ENCODE peak calls at places on chromosome 6, in six cellular contexts. B, L, P, A, I and Z are unnamed samples.

GRCh38 chr6:162999575-163000285 is 272.0 kb downstream of the PACRG start:
- DNase-seq in I (no peak), A (no peak), B (no peak), P (no peak), L (no peak), Z (no peak)

GRCh38 chr6:15901141-15902115 is 227.5 kb upstream of the MYLIP start:
- DNase-seq in A (no peak), B (peak; percentile 54), L (no peak), I (no peak), P (no peak), Z (no peak)

GRCh38 chr6:39274903-39275302 is 39.3 kb downstream of the KCNK17 start:
- DNase-seq in P (no peak), B (no peak), A (no peak), I (no peak), L (no peak), Z (no peak)

GRCh38 chr6:121603486-121603885 is 168.0 kb downstream of the GJA1 start:
- DNase-seq in I (no peak), P (no peak), L (no peak), B (no peak), A (no peak), Z (no peak)

GRCh38 chr6:136656121-136656520 is 105.9 kb upstream of the MAP7 start:
- DNase-seq in I (no peak), P (no peak), B (no peak), A (no peak), L (no peak), Z (no peak)

GRCh38 chr6:167113935-167114910 is 8.7 kb upstream of the CCR6 start:
- DNase-seq in P (no peak), L (no peak), B (no peak), A (peak; percentile 49), I (no peak), Z (no peak)

GRCh38 chr6:11815231-11815630 is 36.6 kb upstream of the ADTRP start:
- DNase-seq in A (no peak), B (no peak), P (no peak), L (no peak), I (no peak), Z (no peak)

GRCh38 chr6:89895273-89895874 is 1.1 kb downstream of the GJA10 start:
- DNase-seq in I (no peak), L (no peak), A (no peak), B (peak; percentile 37), P (no peak), Z (no peak)

GRCh38 chr6:136766274-136766673 is 26.0 kb downstream of the MAP3K5 start:
- DNase-seq in B (no peak), P (no peak), I (no peak), A (no peak), L (no peak), Z (no peak)

GRCh38 chr6:150881911-150882481 is 16.5 kb downstream of the MTHFD1L start:
- DNase-seq in B (no peak), A (peak; percentile 75), L (no peak), P (no peak), I (peak; percentile 69), Z (no peak)

GRCh38 chr6:2396856-2397640 is 151.6 kb upstream of the GMDS start:
- DNase-seq in P (no peak), L (no peak), I (no peak), A (no peak), B (no peak), Z (no peak)
- H3K4me3 ChIP-seq in P (no peak overlapping the region), L (no peak overlapping the region), I (no peak overlapping the region), A (no peak overlapping the region), B (no peak overlapping the region), Z (no peak overlapping the region)

GRCh38 chr6:27358786-27359185 is 29.8 kb upstream of the ZNF391 start:
- DNase-seq in L (no peak), I (no peak), B (no peak), P (no peak), A (no peak), Z (no peak)

GRCh38 chr6:27359231-27359630 is 29.3 kb upstream of the ZNF391 start:
- DNase-seq in P (no peak), B (no peak), L (no peak), I (no peak), A (no peak), Z (no peak)
- H3K9me3 ChIP-seq in P (peaks cover 19% of the 10 kb centered on the region), B (peaks cover 6% of the 10 kb centered on the region), L (peaks cover 38% of the 10 kb centered on the region), I (peaks cover 10% of the 10 kb centered on the region), A (peaks cover 22% of the 10 kb centered on the region), Z (peaks cover 14% of the 10 kb centered on the region)

GRCh38 chr6:34302929-34303328 is 54.1 kb upstream of the SMIM29 start:
- DNase-seq in I (no peak), P (no peak), L (no peak), B (no peak), A (no peak), Z (no peak)

GRCh38 chr6:34301408-34301807 is 52.6 kb upstream of the SMIM29 start:
- DNase-seq in A (no peak), P (no peak), B (no peak), L (no peak), I (peak; percentile 74), Z (no peak)

GRCh38 chr6:34305497-34305896 is 56.7 kb upstream of the SMIM29 start:
- DNase-seq in B (no peak), P (no peak), I (no peak), A (no peak), L (no peak), Z (no peak)

GRCh38 chr6:34305982-34306702 is 57.3 kb upstream of the SMIM29 start:
- DNase-seq in L (no peak), P (no peak), B (peak; percentile 62), A (no peak), I (no peak), Z (no peak)

GRCh38 chr6:34304164-34304563 is 55.4 kb upstream of the SMIM29 start:
- DNase-seq in A (no peak), B (no peak), I (no peak), P (no peak), L (no peak), Z (no peak)
- TF ChIP-seq POLR2AphosphoS5 in A (no peak), B (no peak), I (no peak), P (no peak), L (no peak), Z (no peak)

DNA sequence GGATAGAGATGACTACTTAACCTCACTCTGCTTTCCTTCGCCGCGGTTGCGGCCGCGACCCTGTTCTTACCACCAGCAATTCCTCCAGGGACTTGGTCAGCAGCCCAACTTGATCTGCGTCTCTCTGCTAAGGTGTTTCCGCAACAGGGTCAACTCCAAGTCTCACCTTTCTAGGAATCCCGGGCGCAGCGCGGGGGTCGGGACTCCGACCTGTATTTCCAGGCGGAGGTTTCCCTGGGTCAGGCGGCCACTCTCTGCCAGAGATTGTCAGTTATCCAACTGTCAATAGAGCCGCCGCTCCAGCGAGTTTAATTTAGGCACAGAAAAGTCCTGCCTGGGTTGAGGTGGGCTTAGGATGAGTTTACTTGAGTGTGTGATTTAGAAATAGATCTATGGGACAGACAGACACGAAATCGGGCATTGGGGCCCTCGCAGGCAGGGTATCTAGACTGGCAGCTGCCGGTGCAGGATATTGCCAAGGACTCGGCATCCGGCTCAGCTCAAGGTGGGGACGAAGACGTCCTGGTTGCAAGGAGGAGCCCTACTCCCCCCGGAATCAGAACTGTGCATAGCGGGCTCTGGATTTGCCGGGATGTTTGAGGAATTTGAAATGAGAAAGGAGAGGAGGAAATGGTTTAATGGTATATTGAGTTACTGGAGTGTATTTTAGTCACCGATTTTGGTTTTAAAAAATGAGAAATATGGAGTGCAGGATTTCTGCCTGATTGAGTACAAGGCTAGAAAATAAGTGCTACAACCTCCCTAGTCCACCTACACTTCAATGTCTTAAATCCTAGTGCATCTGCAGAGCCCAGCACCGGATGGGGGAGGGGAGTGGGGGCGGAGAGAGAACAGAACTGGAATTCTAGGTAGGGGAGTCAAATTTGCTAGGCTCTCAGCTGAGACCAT is 23.7 kb downstream of the POM121L2 start:
- DNase-seq in L (no peak), A (no peak), P (no peak), I (no peak), B (peak; percentile 72), Z (no peak)
- H3K4me3 ChIP-seq in L (peak overlapping the region; percentile 54), A (no peak overlapping the region), P (no peak overlapping the region), I (no peak overlapping the region), B (peak overlapping the region; percentile 42), Z (no peak overlapping the region)

GRCh38 chr6:106805017-106805335 is 169.6 kb downstream of the CD24 start:
- DNase-seq in A (no peak), P (no peak), I (no peak), B (no peak), L (no peak), Z (no peak)

GRCh38 chr6:106808758-106809157 is 165.8 kb downstream of the CD24 start:
- DNase-seq in L (no peak), I (no peak), B (no peak), P (no peak), A (no peak), Z (no peak)

GRCh38 chr6:106805771-106806170 is 168.8 kb downstream of the CD24 start:
- DNase-seq in I (no peak), P (no peak), A (no peak), B (no peak), L (no peak), Z (no peak)

GRCh38 chr6:106811088-106811686 is 163.3 kb downstream of the CD24 start:
- DNase-seq in L (no peak), B (no peak), A (no peak), P (no peak), I (no peak), Z (no peak)

DNA sequence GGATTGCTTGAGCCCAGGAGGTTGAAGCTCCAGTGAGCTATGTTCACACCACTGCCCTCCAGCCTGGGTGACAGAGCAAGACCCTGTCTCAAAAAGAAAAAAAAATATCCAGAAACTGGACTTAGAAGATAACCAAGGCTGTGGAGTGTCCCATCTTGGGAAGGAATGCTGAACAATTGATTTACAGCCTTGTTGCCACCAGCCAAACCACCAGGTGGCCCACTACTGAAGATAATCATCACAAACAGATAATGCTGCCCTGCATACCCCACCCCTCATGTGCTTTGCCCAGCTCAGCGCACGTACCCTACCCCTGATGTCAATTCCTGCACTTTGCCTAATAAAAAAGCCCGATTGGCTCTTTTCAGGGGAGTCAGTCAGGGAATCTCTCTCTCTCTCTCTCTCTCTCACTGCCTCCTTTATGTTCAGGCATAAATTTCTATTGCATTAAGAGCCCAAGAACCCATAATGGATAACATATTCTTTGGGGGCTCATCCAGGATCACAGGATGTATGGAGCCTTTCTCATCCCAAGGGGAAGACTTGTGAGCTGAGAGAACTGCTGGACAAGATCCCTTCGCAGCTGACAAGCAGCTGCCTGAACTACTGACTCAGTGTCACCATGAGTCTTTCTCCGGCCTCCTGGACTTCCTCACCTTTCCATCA is 166.4 kb downstream of the CD24 start:
- DNase-seq in P (no peak), A (no peak), L (no peak), B (no peak), I (no peak), Z (no peak)
- H3K9me3 ChIP-seq in P (no peaks in the 10 kb centered on the region), A (peaks cover 17% of the 10 kb centered on the region), L (peaks cover 44% of the 10 kb centered on the region), B (no peaks in the 10 kb centered on the region), I (peaks cover 14% of the 10 kb centered on the region), Z (peaks cover 37% of the 10 kb centered on the region)

DNA sequence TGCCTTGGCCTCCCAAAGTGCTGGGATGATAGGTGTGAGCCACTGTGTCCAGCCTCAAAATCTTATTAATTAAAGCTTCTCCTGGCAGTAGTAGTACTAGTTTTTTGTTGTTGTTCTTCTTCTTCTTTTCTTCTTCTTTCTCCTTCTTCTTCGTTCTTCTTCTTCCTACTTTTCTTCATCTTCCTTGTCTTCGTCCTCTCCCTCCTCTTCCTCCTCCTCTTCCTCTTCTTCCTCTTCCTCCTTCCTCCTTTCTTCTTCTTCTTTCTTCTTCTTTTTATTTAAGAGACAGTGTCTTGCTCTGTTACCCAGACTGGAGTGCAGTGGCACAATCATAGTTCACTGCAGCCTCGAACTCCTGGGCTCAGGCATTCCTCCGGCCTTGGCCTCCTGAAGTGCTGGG is 17.2 kb upstream of the DEK start:
- DNase-seq in A (no peak), B (no peak), L (no peak), P (no peak), I (no peak), Z (no peak)
- TF ChIP-seq POLR2AphosphoS5 in A (no peak), B (no peak), L (no peak), P (no peak), I (no peak), Z (no peak)